ENCODE peak calls at places on chromosomes 13 and 19, in four cellular contexts. One of them, this sample, is unnamed.

GRCh38 chr19:1651061-1651547 is 1.3 kb downstream of the TCF3 start:
- DNase-seq in GM12878: peak; percentile 56
- DNase-seq in MM.1S: peak; percentile 94
- DNase-seq in GM23248: peak; percentile 52
- DNase-seq in this sample: peak; percentile 92

GRCh38 chr13:20411638-20412342 is 113.9 kb downstream of the CRYL1 start:
- DNase-seq in GM12878: peak; percentile 75
- DNase-seq in MM.1S: peak; percentile 26
- DNase-seq in GM23248: no peak
- DNase-seq in this sample: no peak

GRCh38 chr13:78659450-78660110 is 625 bp upstream of the OBI1 start:
- DNase-seq in GM12878: no peak
- DNase-seq in MM.1S: no peak
- DNase-seq in GM23248: peak; percentile 16
- DNase-seq in this sample: no peak

GRCh38 chr19:44553478-44554171 is 24.1 kb upstream of the CEACAM20 start:
- DNase-seq in GM12878: no peak
- DNase-seq in MM.1S: no peak
- DNase-seq in GM23248: peak; percentile 38
- DNase-seq in this sample: no peak

GRCh38 chr13:26041476-26041875 is 10.3 kb downstream of the SHISA2 start:
- DNase-seq in GM12878: no peak
- DNase-seq in MM.1S: no peak
- DNase-seq in GM23248: no peak
- DNase-seq in this sample: no peak

GRCh38 chr19:29467824-29468401 is 57.9 kb upstream of the VSTM2B start:
- DNase-seq in GM12878: no peak
- DNase-seq in MM.1S: peak; percentile 43
- DNase-seq in GM23248: peak; percentile 30
- DNase-seq in this sample: no peak

GRCh38 chr19:29478578-29479565 is 46.9 kb upstream of the VSTM2B start:
- DNase-seq in GM12878: no peak
- DNase-seq in MM.1S: no peak
- DNase-seq in GM23248: peak; percentile 40
- DNase-seq in this sample: no peak

GRCh38 chr13:55816976-55817601 is 1323.6 kb upstream of the PRR20A start:
- DNase-seq in GM12878: no peak
- DNase-seq in MM.1S: no peak
- DNase-seq in GM23248: no peak
- DNase-seq in this sample: no peak

GRCh38 chr19:18470787-18471186 is 32.9 kb upstream of the ISYNA1 start:
- DNase-seq in GM12878: no peak
- DNase-seq in MM.1S: no peak
- DNase-seq in GM23248: no peak
- DNase-seq in this sample: no peak

GRCh38 chr13:73677041-73677589 is 457.1 kb downstream of the KLF12 start:
- DNase-seq in GM12878: no peak
- DNase-seq in MM.1S: no peak
- DNase-seq in GM23248: peak; percentile 36
- DNase-seq in this sample: no peak

GRCh38 chr19:29708553-29709439 is 6.3 kb downstream of the C19orf12 start:
- DNase-seq in GM12878: no peak
- DNase-seq in MM.1S: no peak
- DNase-seq in GM23248: no peak
- DNase-seq in this sample: peak; percentile 84

GRCh38 chr19:48784527-48784926 is 26.3 kb downstream of the BCAT2 start:
- DNase-seq in GM12878: no peak
- DNase-seq in MM.1S: no peak
- DNase-seq in GM23248: peak; percentile 23
- DNase-seq in this sample: peak; percentile 80

GRCh38 chr13:51728972-51729371 is 75.0 kb downstream of the DHRS12 start:
- DNase-seq in GM12878: no peak
- DNase-seq in MM.1S: no peak
- DNase-seq in GM23248: peak; percentile 97
- DNase-seq in this sample: no peak

GRCh38 chr13:40520916-40521315 is 145.5 kb downstream of the FOXO1 start:
- DNase-seq in GM12878: no peak
- DNase-seq in MM.1S: no peak
- DNase-seq in GM23248: no peak
- DNase-seq in this sample: no peak

GRCh38 chr13:50128406-50129048 is 113.3 kb downstream of the KCNRG start:
- DNase-seq in GM12878: no peak
- DNase-seq in MM.1S: peak; percentile 34
- DNase-seq in GM23248: no peak
- DNase-seq in this sample: no peak

GRCh38 chr19:58572818-58573657 is at the start of gene MZF1:
- DNase-seq in GM12878: peak; percentile 99
- DNase-seq in MM.1S: peak; percentile 100
- DNase-seq in GM23248: peak; percentile 100
- DNase-seq in this sample: peak; percentile 99

GRCh38 chr19:14472202-14472961 is 2.8 kb downstream of the PTGER1 start:
- DNase-seq in GM12878: no peak
- DNase-seq in MM.1S: peak; percentile 27
- DNase-seq in GM23248: peak; percentile 78
- DNase-seq in this sample: peak; percentile 99

GRCh38 chr13:110690516-110690915 is 15.4 kb downstream of the CARS2 start:
- DNase-seq in GM12878: no peak
- DNase-seq in MM.1S: no peak
- DNase-seq in GM23248: no peak
- DNase-seq in this sample: peak; percentile 19

GRCh38 chr13:72062566-72062965 is 195.6 kb upstream of the DACH1 start:
- DNase-seq in GM12878: no peak
- DNase-seq in MM.1S: peak; percentile 65
- DNase-seq in GM23248: no peak
- DNase-seq in this sample: no peak

GRCh38 chr19:13181747-13182388 is 31.7 kb downstream of the IER2 start:
- DNase-seq in GM12878: no peak
- DNase-seq in MM.1S: no peak
- DNase-seq in GM23248: peak; percentile 67
- DNase-seq in this sample: peak; percentile 96

GRCh38 chr19:1423445-1424181 is 14.6 kb upstream of the RPS15 start:
- DNase-seq in GM12878: no peak
- DNase-seq in MM.1S: no peak
- DNase-seq in GM23248: no peak
- DNase-seq in this sample: no peak

GRCh38 chr19:16584825-16585801 is 12.9 kb upstream of the SLC35E1 start:
- DNase-seq in GM12878: no peak
- DNase-seq in MM.1S: peak; percentile 35
- DNase-seq in GM23248: peak; percentile 34
- DNase-seq in this sample: peak; percentile 76

GRCh38 chr13:41981961-41982723 is 21.2 kb upstream of the VWA8 start:
- DNase-seq in GM12878: no peak
- DNase-seq in MM.1S: no peak
- DNase-seq in GM23248: peak; percentile 2
- DNase-seq in this sample: no peak

GRCh38 chr13:103277099-103277498 is 210.9 kb upstream of the SLC10A2 start:
- DNase-seq in GM12878: peak; percentile 53
- DNase-seq in MM.1S: peak; percentile 70
- DNase-seq in GM23248: no peak
- DNase-seq in this sample: no peak

GRCh38 chr19:41431426-41432386 is 4.5 kb upstream of the B3GNT8 start:
- DNase-seq in GM12878: no peak
- DNase-seq in MM.1S: no peak
- DNase-seq in GM23248: peak; percentile 49
- DNase-seq in this sample: peak; percentile 90

GRCh38 chr19:55858401-55858800 is 22.1 kb downstream of the NLRP4 start:
- DNase-seq in GM12878: no peak
- DNase-seq in MM.1S: no peak
- DNase-seq in GM23248: no peak
- DNase-seq in this sample: no peak

GRCh38 chr19:39941151-39941550 is 6.7 kb upstream of the FCGBP start:
- DNase-seq in GM12878: no peak
- DNase-seq in MM.1S: no peak
- DNase-seq in GM23248: no peak
- DNase-seq in this sample: no peak

GRCh38 chr13:73090116-73090811 is 31.5 kb downstream of the KLF5 start:
- DNase-seq in GM12878: no peak
- DNase-seq in MM.1S: peak; percentile 16
- DNase-seq in GM23248: peak; percentile 77
- DNase-seq in this sample: peak; percentile 83

GRCh38 chr13:31556376-31556775 is 182.9 kb upstream of the RXFP2 start:
- DNase-seq in GM12878: no peak
- DNase-seq in MM.1S: no peak
- DNase-seq in GM23248: peak; percentile 28
- DNase-seq in this sample: no peak

GRCh38 chr19:29294343-29294811 is 81.4 kb upstream of the UQCRFS1 start:
- DNase-seq in GM12878: no peak
- DNase-seq in MM.1S: no peak
- DNase-seq in GM23248: peak; percentile 56
- DNase-seq in this sample: no peak

GRCh38 chr13:46799139-46799538 is 2.2 kb upstream of the ESD start:
- DNase-seq in GM12878: no peak
- DNase-seq in MM.1S: no peak
- DNase-seq in GM23248: no peak
- DNase-seq in this sample: no peak

GRCh38 chr19:17944301-17944700 is 11.5 kb downstream of the CCDC124 start:
- DNase-seq in GM12878: no peak
- DNase-seq in MM.1S: no peak
- DNase-seq in GM23248: peak; percentile 93
- DNase-seq in this sample: peak; percentile 99

GRCh38 chr19:38384209-38385027 is 3.4 kb downstream of the GGN start:
- DNase-seq in GM12878: no peak
- DNase-seq in MM.1S: no peak
- DNase-seq in GM23248: peak; percentile 49
- DNase-seq in this sample: peak; percentile 87
- H4K20me1 ChIP-seq in GM12878: peaks cover 2% of the 10 kb centered on the region
- H4K20me1 ChIP-seq in MM.1S: no peaks in the 10 kb centered on the region
- H4K20me1 ChIP-seq in GM23248: no peaks in the 10 kb centered on the region
- H4K20me1 ChIP-seq in this sample: peaks cover 33% of the 10 kb centered on the region

GRCh38 chr13:27352698-27353097 is 71.7 kb upstream of the GTF3A start:
- DNase-seq in GM12878: no peak
- DNase-seq in MM.1S: no peak
- DNase-seq in GM23248: no peak
- DNase-seq in this sample: no peak
- H3K4me3 ChIP-seq in GM12878: peak overlapping the region; percentile 42
- H3K4me3 ChIP-seq in MM.1S: peak overlapping the region; percentile 39
- H3K4me3 ChIP-seq in GM23248: no peak overlapping the region
- H3K4me3 ChIP-seq in this sample: no peak overlapping the region

DNA sequence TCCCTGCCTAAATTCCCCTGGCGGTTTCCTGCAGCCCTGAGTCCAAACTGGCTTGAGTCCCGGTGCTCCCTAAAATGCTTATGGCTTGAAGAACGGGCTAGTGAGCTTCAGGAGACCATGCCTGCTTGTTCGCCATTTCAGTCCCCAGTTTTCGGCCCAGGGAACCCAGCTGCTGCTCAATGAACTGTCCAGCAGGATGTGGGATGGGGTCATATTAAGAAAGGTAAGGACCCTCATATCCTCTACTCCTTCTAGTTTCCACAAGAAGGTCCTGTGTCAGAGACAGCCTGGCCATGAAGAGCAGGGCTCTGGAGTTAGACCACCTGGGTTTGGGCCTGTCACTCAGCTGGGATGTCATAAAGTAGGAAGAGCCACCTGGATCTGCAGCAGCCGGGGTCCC is 17.0 kb upstream of the SPC24 start:
- DNase-seq in GM12878: no peak
- DNase-seq in MM.1S: no peak
- DNase-seq in GM23248: no peak
- DNase-seq in this sample: no peak
- H3K4me1 ChIP-seq in GM12878: no peaks in the 10 kb centered on the region
- H3K4me1 ChIP-seq in MM.1S: no peaks in the 10 kb centered on the region
- H3K4me1 ChIP-seq in GM23248: peaks cover 30% of the 10 kb centered on the region
- H3K4me1 ChIP-seq in this sample: peaks cover 15% of the 10 kb centered on the region

GRCh38 chr19:50686310-50687032 is 33.1 kb downstream of the SHANK1 start:
- DNase-seq in GM12878: no peak
- DNase-seq in MM.1S: no peak
- DNase-seq in GM23248: no peak
- DNase-seq in this sample: no peak
- H4K20me1 ChIP-seq in GM12878: no peaks in the 10 kb centered on the region
- H4K20me1 ChIP-seq in MM.1S: no peaks in the 10 kb centered on the region
- H4K20me1 ChIP-seq in GM23248: no peaks in the 10 kb centered on the region
- H4K20me1 ChIP-seq in this sample: no peaks in the 10 kb centered on the region

GRCh38 chr19:12034196-12034595 is 1.3 kb downstream of the ZNF433 start:
- DNase-seq in GM12878: no peak
- DNase-seq in MM.1S: no peak
- DNase-seq in GM23248: peak; percentile 19
- DNase-seq in this sample: peak; percentile 62
- H3K4me3 ChIP-seq in GM12878: no peak overlapping the region
- H3K4me3 ChIP-seq in MM.1S: no peak overlapping the region
- H3K4me3 ChIP-seq in GM23248: peak overlapping the region; percentile 81
- H3K4me3 ChIP-seq in this sample: peak overlapping the region; percentile 96

DNA sequence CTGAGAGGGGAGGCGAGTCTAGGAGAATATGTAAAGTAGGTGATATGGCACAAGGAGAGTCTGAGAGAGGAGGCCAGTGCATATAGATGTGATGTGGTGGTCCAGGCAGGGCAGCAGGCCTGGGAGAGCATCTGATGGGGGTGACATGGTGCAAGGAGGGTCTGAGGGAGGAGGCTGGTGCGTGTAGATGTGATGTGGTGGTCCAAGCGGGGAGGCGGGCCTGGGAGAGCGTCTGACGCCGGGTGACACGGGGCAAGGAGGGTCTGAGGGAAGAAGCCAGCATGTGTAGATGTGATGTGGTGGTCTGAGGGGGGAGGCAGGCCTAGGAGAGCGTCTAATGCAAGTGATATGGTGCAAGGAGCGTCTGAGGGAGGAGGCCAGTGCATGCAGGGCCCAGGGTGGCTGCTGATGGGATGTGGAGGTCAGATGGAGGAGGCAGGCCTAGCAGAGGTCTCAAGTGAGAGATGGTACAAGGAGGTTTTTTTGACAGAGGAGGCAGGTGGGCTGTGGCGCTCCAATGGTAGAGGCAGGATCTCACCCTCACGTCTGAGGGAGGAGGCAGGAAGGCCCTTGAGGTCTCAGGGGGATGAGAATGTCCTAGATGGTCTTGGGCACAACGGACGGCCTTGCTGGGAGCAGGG is 16.2 kb downstream of the NFIC start:
- DNase-seq in GM12878: no peak
- DNase-seq in MM.1S: no peak
- DNase-seq in GM23248: no peak
- DNase-seq in this sample: peak; percentile 78
- H3K4me1 ChIP-seq in GM12878: no peaks in the 10 kb centered on the region
- H3K4me1 ChIP-seq in MM.1S: peaks cover 3% of the 10 kb centered on the region
- H3K4me1 ChIP-seq in GM23248: peaks cover 32% of the 10 kb centered on the region
- H3K4me1 ChIP-seq in this sample: peaks cover 31% of the 10 kb centered on the region

GRCh38 chr19:46741447-46741846 is 4.4 kb upstream of the FKRP start:
- DNase-seq in GM12878: no peak
- DNase-seq in MM.1S: no peak
- DNase-seq in GM23248: no peak
- DNase-seq in this sample: peak; percentile 13

GRCh38 chr19:46737275-46737654 is 8.6 kb upstream of the FKRP start:
- DNase-seq in GM12878: no peak
- DNase-seq in MM.1S: no peak
- DNase-seq in GM23248: no peak
- DNase-seq in this sample: no peak

GRCh38 chr19:46736544-46737274 is 9.1 kb upstream of the FKRP start:
- DNase-seq in GM12878: no peak
- DNase-seq in MM.1S: no peak
- DNase-seq in GM23248: no peak
- DNase-seq in this sample: no peak

GRCh38 chr19:46737761-46738171 is 8.1 kb upstream of the FKRP start:
- DNase-seq in GM12878: no peak
- DNase-seq in MM.1S: no peak
- DNase-seq in GM23248: no peak
- DNase-seq in this sample: no peak

GRCh38 chr19:46739290-46739771 is 6.5 kb upstream of the FKRP start:
- DNase-seq in GM12878: no peak
- DNase-seq in MM.1S: no peak
- DNase-seq in GM23248: no peak
- DNase-seq in this sample: peak; percentile 61
- H4K20me1 ChIP-seq in GM12878: peaks cover 8% of the 10 kb centered on the region
- H4K20me1 ChIP-seq in MM.1S: peaks cover 34% of the 10 kb centered on the region
- H4K20me1 ChIP-seq in GM23248: peaks cover 9% of the 10 kb centered on the region
- H4K20me1 ChIP-seq in this sample: peaks cover 57% of the 10 kb centered on the region

This sample was measured in osteoblast.